ENCODE peak calls at places on chromosome 11, in seven cellular contexts. J is heart left ventricle; O is psoas muscle; M is skeletal muscle cell; H is CD8-positive, alpha-beta memory T cell; K is fibroblast of the aortic adventitia; P is right lobe of liver. F is an unnamed sample.

GRCh38 chr11:123132881-123133280 is 62.2 kb downstream of the CLMP start:
- DNase-seq in J (no peak), M (no peak), O (no peak), P (no peak), K (no peak), H (no peak), F (no peak)

GRCh38 chr11:95898782-95899181 is 25.1 kb downstream of the MTMR2 start:
- DNase-seq in P (no peak), M (no peak), O (no peak), H (no peak), K (no peak), J (no peak), F (no peak)

GRCh38 chr11:111777094-111778046 is 11.2 kb upstream of the PPP2R1B start:
- DNase-seq in J (no peak), O (no peak), H (no peak), P (no peak), M (no peak), K (peak), F (no peak)

GRCh38 chr11:132872223-132872622 is 660.1 kb downstream of the OPCML start:
- DNase-seq in H (no peak), O (no peak), M (no peak), P (no peak), K (no peak), J (no peak), F (no peak)

GRCh38 chr11:46361283-46362145 is 14.3 kb downstream of the DGKZ start:
- DNase-seq in J (peak), K (peak), O (peak), M (no peak), P (peak), H (peak), F (peak)

GRCh38 chr11:1564535-1565172 is 7.4 kb downstream of the DUSP8 start:
- DNase-seq in O (peak), M (peak), K (peak), J (peak), P (no peak), H (no peak), F (peak)

GRCh38 chr11:46294365-46295309 is 17.2 kb downstream of the CREB3L1 start:
- DNase-seq in K (peak), O (peak), H (no peak), J (no peak), M (peak), P (no peak), F (peak)

GRCh38 chr11:115925568-115925904 is 421.3 kb upstream of the CADM1 start:
- DNase-seq in P (no peak), K (no peak), H (no peak), O (no peak), M (no peak), J (no peak), F (no peak)

GRCh38 chr11:130121430-130121978 is 38.1 kb upstream of the ST14 start:
- DNase-seq in M (peak), H (no peak), K (peak), O (no peak), P (no peak), J (no peak), F (no peak)

GRCh38 chr11:114155116-114155515 is 95.6 kb downstream of the ZBTB16 start:
- DNase-seq in K (no peak), J (no peak), M (no peak), P (no peak), O (peak), H (no peak), F (peak)

GRCh38 chr11:96906521-96906920 is 516.7 kb downstream of the JRKL start:
- DNase-seq in O (no peak), P (no peak), J (no peak), K (no peak), H (no peak), M (no peak), F (no peak)

GRCh38 chr11:69510471-69511357 is 29.3 kb downstream of the LINC01488 start:
- DNase-seq in J (no peak), H (no peak), O (no peak), K (peak), M (peak), P (no peak), F (no peak)

GRCh38 chr11:75229466-75229865 is 11.1 kb upstream of the TPBGL start:
- DNase-seq in H (no peak), J (no peak), M (no peak), P (no peak), O (no peak), K (no peak), F (no peak)

GRCh38 chr11:93842461-93842860 is 8.0 kb downstream of the VSTM5 start:
- DNase-seq in M (no peak), K (peak), J (no peak), O (no peak), H (no peak), P (no peak), F (peak)

GRCh38 chr11:12789574-12789973 is 115.4 kb downstream of the TEAD1 start:
- DNase-seq in O (no peak), H (no peak), J (peak), K (no peak), P (no peak), M (no peak), F (no peak)

GRCh38 chr11:111443640-111444039 is 64.6 kb upstream of the POU2AF1 start:
- DNase-seq in M (no peak), J (no peak), O (no peak), P (no peak), H (no peak), K (no peak), F (no peak)

GRCh38 chr11:129313588-129314288 is 61.9 kb upstream of the BARX2 start:
- DNase-seq in M (no peak), O (no peak), P (no peak), J (no peak), H (no peak), K (peak), F (no peak)

GRCh38 chr11:130719516-130719915 is 196.8 kb downstream of the SNX19 start:
- DNase-seq in M (no peak), K (peak), H (no peak), O (no peak), J (no peak), P (no peak), F (no peak)

GRCh38 chr11:64915366-64915887 is 1.6 kb downstream of the ATG2A start:
- DNase-seq in J (no peak), H (no peak), K (no peak), M (no peak), O (no peak), P (no peak), F (no peak)

GRCh38 chr11:112366777-112367176 is 106.1 kb upstream of the PLET1 start:
- DNase-seq in K (no peak), O (no peak), M (no peak), P (no peak), J (no peak), H (no peak), F (no peak)

GRCh38 chr11:60703374-60703773 is 4.0 kb downstream of the MS4A8 start:
- DNase-seq in M (no peak), H (no peak), K (no peak), P (no peak), J (no peak), O (no peak), F (no peak)

DNA sequence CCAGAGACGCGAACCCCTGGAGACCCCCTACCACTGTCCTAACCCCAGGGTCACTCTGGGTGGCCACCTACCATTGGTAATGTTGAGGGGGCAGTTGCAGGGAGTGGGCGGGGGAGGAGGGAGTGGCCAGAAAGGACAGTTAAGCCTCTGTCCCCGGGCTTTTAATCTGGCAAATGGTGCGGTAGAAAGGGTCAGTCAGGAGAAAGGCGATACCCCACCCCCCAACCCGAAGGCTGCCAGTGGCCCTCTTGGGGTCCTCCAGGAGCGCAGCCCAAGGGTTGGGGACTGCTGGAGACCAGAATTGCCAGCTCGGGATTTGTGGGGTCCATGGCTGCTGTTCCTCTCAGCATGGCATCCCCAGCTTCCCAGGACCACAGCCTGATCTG is 742 bp downstream of the P2RY2 start:
- DNase-seq in O (peak), K (no peak), M (no peak), P (peak), H (no peak), J (no peak), F (no peak)
- H3K4me3 ChIP-seq in O (peak), K (no peak), M (peak), P (peak), H (no peak), J (peak), F (peak)

GRCh38 chr11:122100222-122101080 is 15.6 kb downstream of the BLID start:
- DNase-seq in J (peak), H (no peak), O (peak), K (peak), P (no peak), M (peak), F (peak)
- H3K4me3 ChIP-seq in J (peak), H (no peak), O (peak), K (peak), P (no peak), M (peak), F (no peak)

GRCh38 chr11:107732327-107733051 is 20.6 kb upstream of the SLN start:
- DNase-seq in H (no peak), K (no peak), J (no peak), P (no peak), O (no peak), M (no peak), F (no peak)
- H3K4me3 ChIP-seq in H (no peak), K (no peak), J (no peak), P (no peak), O (no peak), M (no peak), F (no peak)

DNA sequence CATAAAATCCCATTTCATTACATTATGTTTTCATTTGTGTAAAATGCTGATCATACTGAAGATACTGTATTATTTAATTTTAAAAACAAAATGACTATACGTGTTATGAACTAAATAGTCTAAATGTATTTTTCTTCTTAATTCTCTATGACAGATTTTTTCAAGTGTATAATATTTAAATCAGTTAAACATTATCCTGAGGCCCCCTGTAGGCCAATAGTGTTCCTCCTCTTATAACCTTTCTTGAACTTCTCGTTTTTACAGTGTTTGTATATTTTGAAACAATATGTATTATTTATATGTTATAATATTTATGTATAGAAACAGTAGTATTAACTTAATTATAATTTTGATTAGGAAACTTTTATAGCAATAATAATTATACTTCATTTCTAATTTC is 151.1 kb upstream of the CHORDC1 start:
- DNase-seq in P (no peak), J (no peak), O (no peak), H (no peak), M (no peak), K (no peak), F (no peak)
- H3K4me3 ChIP-seq in P (no peak), J (no peak), O (no peak), H (no peak), M (no peak), K (no peak), F (no peak)

GRCh38 chr11:68041617-68042218 is 2.9 kb downstream of the TCIRG1 start:
- DNase-seq in K (no peak), J (no peak), O (peak), P (no peak), M (no peak), H (no peak), F (peak)

GRCh38 chr11:68040121-68040956 is 1.5 kb downstream of the TCIRG1 start:
- DNase-seq in K (peak), M (peak), O (peak), H (peak), P (peak), J (peak), F (peak)

GRCh38 chr11:68039526-68040086 is 781 bp downstream of the TCIRG1 start:
- DNase-seq in K (no peak), O (peak), M (no peak), H (no peak), P (peak), J (no peak), F (no peak)

GRCh38 chr11:68042219-68043028 is 3.6 kb downstream of the TCIRG1 start:
- DNase-seq in J (peak), M (no peak), K (no peak), P (no peak), H (no peak), O (peak), F (peak)

DNA sequence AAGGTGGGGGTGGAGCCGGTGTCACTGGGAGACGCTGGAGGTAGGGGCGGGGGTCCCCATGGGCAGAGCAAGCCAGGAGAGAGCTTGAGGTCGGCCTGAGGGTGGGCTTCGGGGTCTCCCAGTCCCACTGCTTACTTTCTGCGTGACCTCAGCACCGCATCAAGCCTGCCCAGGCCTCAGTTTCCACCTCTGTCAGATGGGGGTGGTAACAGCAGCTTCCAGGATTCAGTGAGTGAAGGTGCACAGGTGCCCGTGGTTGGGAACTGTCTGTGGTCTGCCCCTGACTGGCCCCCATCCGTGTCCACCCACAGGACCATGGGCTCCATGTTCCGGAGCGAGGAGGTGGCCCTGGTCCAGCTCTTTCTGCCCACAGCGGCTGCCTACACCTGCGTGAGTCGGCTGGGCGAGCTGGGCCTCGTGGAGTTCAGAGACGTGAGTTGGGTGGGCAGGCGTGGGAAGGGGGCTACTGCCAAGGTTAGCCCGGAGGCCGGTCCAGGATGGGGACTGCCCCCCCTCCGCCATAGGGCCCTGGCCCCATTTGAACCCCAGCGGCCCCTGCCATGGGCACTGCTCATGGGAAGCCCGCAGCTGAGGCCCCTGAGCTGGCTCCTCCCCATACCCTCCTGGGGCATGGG is 2.2 kb downstream of the TCIRG1 start:
- DNase-seq in J (peak), M (no peak), P (peak), K (no peak), O (peak), H (no peak), F (peak)
- H3K4me3 ChIP-seq in J (peak), M (peak), P (peak), K (peak), O (peak), H (peak), F (peak)

GRCh38 chr11:104984818-104985217 is 16.4 kb upstream of the CASP4 start:
- DNase-seq in O (no peak), H (no peak), P (no peak), M (no peak), K (no peak), J (no peak), F (no peak)

GRCh38 chr11:104979839-104980238 is 11.5 kb upstream of the CASP4 start:
- DNase-seq in M (no peak), J (no peak), H (no peak), P (no peak), O (no peak), K (no peak), F (no peak)
- H3K4me3 ChIP-seq in M (no peak), J (no peak), H (no peak), P (no peak), O (no peak), K (no peak), F (no peak)

F was measured in adrenal gland.